ENCODE peak calls at places on chromosomes 6 and 20, in five cellular contexts. G, R, P, M and E are unnamed samples.
A peak's percentile ranks its signal among the peaks of the same experiment; 100 is the strongest.

GRCh38 chr20:61896058-61896961 is 169.4 kb downstream of the TAF4 start:
- DNase-seq in G (peak; percentile 39), R (peak; percentile 79), P (no peak), M (peak; percentile 33), E (peak; percentile 3)

GRCh38 chr6:43267619-43268347 is 24.5 kb downstream of the TTBK1 start:
- DNase-seq in G (no peak), R (no peak), P (peak; percentile 67), M (no peak), E (no peak)

GRCh38 chr6:157521665-157522335 is 140.8 kb downstream of the ZDHHC14 start:
- DNase-seq in G (no peak), R (no peak), P (no peak), M (no peak), E (no peak)

GRCh38 chr6:16388488-16388887 is 150.1 kb downstream of the GMPR start:
- DNase-seq in G (no peak), R (no peak), P (no peak), M (no peak), E (peak; percentile 28)

GRCh38 chr20:57493091-57493615 is 31.8 kb downstream of the CTCFL start:
- DNase-seq in G (no peak), R (no peak), P (no peak), M (no peak), E (no peak)

GRCh38 chr6:4336778-4337442 is 201.5 kb upstream of the ECI2 start:
- DNase-seq in G (no peak), R (no peak), P (no peak), M (no peak), E (no peak)

GRCh38 chr20:46820682-46821081 is 74.0 kb upstream of the EYA2 start:
- DNase-seq in G (no peak), R (no peak), P (peak; percentile 74), M (peak; percentile 30), E (no peak)

GRCh38 chr20:20366896-20367680 is 816 bp upstream of the INSM1 start:
- DNase-seq in G (no peak), R (no peak), P (no peak), M (no peak), E (no peak)

GRCh38 chr20:43667341-43668132 is 623 bp downstream of the MYBL2 start:
- DNase-seq in G (no peak), R (peak; percentile 83), P (peak; percentile 36), M (no peak), E (no peak)

GRCh38 chr20:17636523-17637412 is 45.3 kb downstream of the RRBP1 start:
- DNase-seq in G (no peak), R (no peak), P (no peak), M (no peak), E (no peak)

GRCh38 chr6:6007311-6008113 is 787 bp upstream of the NRN1 start:
- DNase-seq in G (peak; percentile 28), R (peak; percentile 75), P (no peak), M (no peak), E (no peak)

GRCh38 chr6:103910018-103910417 is 949.7 kb downstream of the HACE1 start:
- DNase-seq in G (no peak), R (no peak), P (no peak), M (no peak), E (no peak)

GRCh38 chr20:41169184-41169690 is 31.9 kb downstream of the PLCG1 start:
- DNase-seq in G (no peak), R (no peak), P (no peak), M (no peak), E (no peak)
- TF ChIP-seq CTCF in G (no peak), R (no peak), P (no peak), M (no peak), E (no peak)

GRCh38 chr20:54209216-54209813 is 1.4 kb downstream of the PFDN4 start:
- DNase-seq in G (no peak), R (no peak), P (no peak), M (no peak), E (no peak)
- TF ChIP-seq CTCF in G (no peak), R (no peak), P (no peak), M (no peak), E (no peak)

DNA sequence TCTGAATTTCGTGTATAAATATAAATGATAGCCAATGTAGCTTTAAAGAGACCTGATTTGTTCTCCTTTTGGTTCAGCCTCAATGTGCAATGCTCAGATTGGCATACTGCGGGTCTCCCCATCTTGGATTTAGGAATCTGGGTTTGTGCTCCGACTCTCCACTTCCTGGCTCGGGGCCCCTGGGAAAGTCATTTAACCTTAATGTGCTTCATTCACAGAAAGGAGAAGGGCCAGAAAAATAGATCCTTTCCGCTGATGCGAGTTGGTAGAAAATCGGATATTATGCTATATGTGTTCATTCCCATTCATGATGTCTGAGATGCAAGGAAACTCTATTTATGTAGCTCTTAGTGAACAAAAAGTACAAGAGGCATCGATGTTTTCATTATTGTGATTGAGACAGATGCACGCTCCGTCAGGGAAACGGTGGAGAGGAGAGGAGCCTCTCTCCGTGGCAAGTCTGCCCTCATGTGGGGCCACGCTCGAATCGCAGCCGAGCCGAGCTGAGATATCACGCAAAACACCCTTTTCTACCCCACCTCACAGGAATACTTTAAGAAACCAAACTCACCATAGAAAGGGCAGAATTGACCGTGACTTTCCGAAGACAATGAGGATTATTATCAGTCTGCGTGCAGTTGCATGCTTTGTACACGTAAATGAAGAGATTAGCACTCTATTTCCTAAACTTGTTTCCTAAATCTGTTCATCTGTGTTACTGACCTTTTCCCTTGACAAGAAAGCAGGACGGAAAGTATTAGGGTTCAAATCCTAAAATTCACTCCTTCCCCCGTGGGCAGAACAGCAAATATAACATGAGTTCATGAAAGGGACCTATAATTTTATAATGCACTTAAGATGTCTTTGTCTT is 136.6 kb downstream of the COL9A1 start:
- DNase-seq in G (peak; percentile 23), R (peak; percentile 78), P (peak; percentile 31), M (peak; percentile 60), E (peak; percentile 3)
- TF ChIP-seq CTCF in G (peak; percentile 65), R (peak; percentile 27), P (peak; percentile 48), M (peak; percentile 35), E (peak; percentile 67)

DNA sequence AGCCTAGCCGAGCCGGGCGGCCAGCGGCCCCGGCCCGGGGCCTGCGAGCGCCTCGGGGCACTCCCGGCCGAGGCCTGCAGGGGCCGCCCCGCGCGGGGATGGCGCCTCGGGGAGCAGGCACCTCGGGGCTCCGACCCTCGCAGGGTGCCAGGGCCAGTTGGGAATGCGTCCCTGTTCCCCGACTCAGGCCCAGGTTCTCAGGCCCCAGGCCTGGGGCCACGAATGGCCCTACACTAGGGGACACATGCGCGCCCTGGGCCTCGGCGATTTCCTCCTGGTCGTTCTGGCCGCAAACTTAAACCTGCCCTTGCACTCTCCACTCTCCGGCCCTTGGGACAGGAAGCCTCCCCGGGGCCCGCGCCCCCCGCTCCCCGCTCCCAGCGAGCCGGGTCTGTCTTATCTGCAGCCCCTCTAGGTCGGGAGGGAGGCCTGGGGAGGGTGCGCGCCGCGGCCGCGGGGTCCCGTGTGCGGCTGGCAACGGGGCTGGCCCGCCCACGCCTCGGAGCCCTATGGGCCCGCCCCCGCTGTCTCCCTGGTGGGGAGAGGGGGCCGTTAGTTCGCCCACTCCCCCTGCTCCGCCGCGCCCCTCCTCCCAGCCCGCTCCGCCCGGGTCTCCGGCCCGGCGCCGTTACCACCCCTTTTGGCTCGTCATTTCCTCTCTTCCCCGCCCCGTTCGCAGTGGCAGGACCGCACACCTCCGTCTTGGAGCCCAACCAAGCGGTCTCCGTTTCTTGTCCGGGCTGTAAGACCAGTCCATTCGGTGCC is 611 bp downstream of the NFYA start:
- DNase-seq in G (peak; percentile 87), R (peak; percentile 97), P (peak; percentile 91), M (peak; percentile 93), E (no peak)
- TF ChIP-seq CTCF in G (no peak), R (peak; percentile 42), P (peak; percentile 17), M (peak; percentile 53), E (no peak)

DNA sequence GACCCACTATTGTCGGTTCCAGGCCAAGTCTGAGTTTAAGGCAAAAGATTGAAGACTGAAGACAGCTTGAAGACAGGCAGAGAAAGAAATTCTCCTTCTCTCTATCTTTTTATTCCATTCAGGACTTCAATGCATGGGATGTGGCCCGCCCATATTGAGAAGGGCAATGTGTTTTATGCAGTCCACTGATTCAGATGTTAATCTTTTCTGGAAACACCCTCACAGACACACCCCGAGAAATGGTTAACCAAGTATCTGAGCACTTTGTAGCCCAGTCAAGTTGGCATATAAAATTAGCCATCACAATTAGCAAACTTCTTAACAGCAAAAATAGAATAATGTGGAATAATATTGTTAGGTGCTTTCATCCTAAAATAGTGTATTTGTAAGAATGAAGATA is 75.4 kb upstream of the FABP7 start:
- DNase-seq in G (no peak), R (no peak), P (no peak), M (no peak), E (no peak)
- TF ChIP-seq CTCF in G (no peak), R (no peak), P (no peak), M (no peak), E (no peak)

GRCh38 chr20:63452341-63453028 is 20.0 kb downstream of the KCNQ2 start:
- DNase-seq in G (no peak), R (no peak), P (no peak), M (no peak), E (no peak)

GRCh38 chr20:63455568-63455859 is 16.9 kb downstream of the KCNQ2 start:
- DNase-seq in G (no peak), R (no peak), P (no peak), M (no peak), E (no peak)

GRCh38 chr20:63451821-63452220 is 20.6 kb downstream of the KCNQ2 start:
- DNase-seq in G (no peak), R (no peak), P (no peak), M (no peak), E (no peak)

GRCh38 chr20:63454729-63455567 is 17.5 kb downstream of the KCNQ2 start:
- DNase-seq in G (no peak), R (no peak), P (no peak), M (no peak), E (no peak)

DNA sequence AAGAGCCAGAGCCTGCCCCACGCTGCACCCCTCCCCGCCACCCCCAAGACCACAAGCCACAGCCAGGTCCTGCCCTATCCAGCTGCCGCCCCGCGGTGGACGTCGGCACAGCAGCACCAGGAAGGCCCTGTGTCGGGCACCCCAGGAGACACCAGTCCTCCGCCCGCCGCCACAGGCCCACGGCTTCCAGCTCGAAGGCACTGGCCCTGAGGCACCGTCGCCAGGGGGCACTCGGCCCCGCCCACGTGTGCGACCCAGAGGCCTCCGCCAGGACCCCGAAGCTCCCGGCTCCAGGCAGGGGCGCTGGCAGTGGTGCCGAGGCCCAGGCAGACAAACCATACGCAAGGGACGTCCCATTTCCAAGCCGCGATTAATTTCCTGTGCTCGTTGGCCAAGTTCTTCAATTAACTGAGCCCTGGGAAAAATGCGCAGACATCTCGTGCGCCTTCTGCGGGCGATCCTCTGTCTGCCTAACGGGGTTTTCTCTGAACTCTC is 19.4 kb downstream of the KCNQ2 start:
- DNase-seq in G (no peak), R (no peak), P (no peak), M (no peak), E (no peak)
- TF ChIP-seq CTCF in G (no peak), R (no peak), P (no peak), M (no peak), E (no peak)